ENCODE peak calls at places on chromosomes 13 and 19, in four cellular contexts. B, P, O and D are unnamed samples.

GRCh38 chr19:52590728-52591127 is 20.6 kb downstream of the ZNF701 start:
- DNase-seq in B (no peak), P (no peak), O (no peak), D (no peak)

GRCh38 chr13:23175920-23176319 is 4.9 kb upstream of the SGCG start:
- DNase-seq in B (no peak), P (no peak), O (no peak), D (no peak)

GRCh38 chr19:45117666-45118065 is 24.7 kb downstream of the PPP1R37 start:
- DNase-seq in B (no peak), P (no peak), O (peak), D (no peak)

GRCh38 chr19:29630661-29631060 is 24.6 kb downstream of the POP4 start:
- DNase-seq in B (no peak), P (no peak), O (no peak), D (no peak)

GRCh38 chr19:18605546-18606280 is 886 bp downstream of the CRLF1 start:
- DNase-seq in B (no peak), P (no peak), O (no peak), D (no peak)

GRCh38 chr13:67857581-67858310 is 627.6 kb upstream of the PCDH9 start:
- DNase-seq in B (no peak), P (no peak), O (no peak), D (no peak)

GRCh38 chr13:92136449-92137180 is 738.2 kb downstream of the GPC5 start:
- DNase-seq in B (no peak), P (no peak), O (no peak), D (no peak)

GRCh38 chr19:51564791-51565190 is 6.3 kb upstream of the ZNF175 start:
- DNase-seq in B (no peak), P (no peak), O (no peak), D (no peak)

GRCh38 chr19:34265221-34265650 is 10.9 kb downstream of the GARRE1 start:
- DNase-seq in B (no peak), P (no peak), O (no peak), D (no peak)

GRCh38 chr13:40547545-40548322 is 118.7 kb downstream of the FOXO1 start:
- DNase-seq in B (no peak), P (no peak), O (no peak), D (no peak)

GRCh38 chr13:113113846-113114271 is 8.3 kb downstream of the F7 start:
- DNase-seq in B (no peak), P (no peak), O (no peak), D (no peak)

GRCh38 chr19:38656171-38656981 is 8.9 kb downstream of the ACTN4 start:
- DNase-seq in B (no peak), P (no peak), O (no peak), D (no peak)

GRCh38 chr13:113938246-113938645 is 35.6 kb downstream of the C13orf46 start:
- DNase-seq in B (no peak), P (no peak), O (no peak), D (no peak)

GRCh38 chr13:99903140-99903539 is 68.4 kb downstream of the ZIC5 start:
- DNase-seq in B (no peak), P (no peak), O (no peak), D (no peak)

GRCh38 chr13:106173346-106173745 is 362.1 kb downstream of the EFNB2 start:
- DNase-seq in B (no peak), P (no peak), O (no peak), D (no peak)

GRCh38 chr19:7533281-7533819 is 2.2 kb upstream of the PNPLA6 start:
- DNase-seq in B (peak), P (peak), O (peak), D (no peak)

GRCh38 chr19:22545751-22546150 is 88.4 kb upstream of the ZNF492 start:
- DNase-seq in B (no peak), P (peak), O (peak), D (no peak)

GRCh38 chr13:19713186-19713965 is 69.4 kb downstream of the PSPC1 start:
- DNase-seq in B (no peak), P (no peak), O (no peak), D (no peak)

GRCh38 chr19:38551450-38551813 is 66.3 kb downstream of the MAP4K1 start:
- DNase-seq in B (no peak), P (no peak), O (no peak), D (no peak)

GRCh38 chr13:45681101-45681500 is 21.0 kb upstream of the CBY2 start:
- DNase-seq in B (no peak), P (no peak), O (no peak), D (no peak)

GRCh38 chr19:7590256-7590655 is 5.4 kb upstream of the CAMSAP3 start:
- DNase-seq in B (no peak), P (no peak), O (peak), D (no peak)

GRCh38 chr19:43699506-43700367 is 16.1 kb upstream of the IRGC start:
- DNase-seq in B (no peak), P (peak), O (peak), D (no peak)

GRCh38 chr19:15464394-15465385 is at the start of gene RASAL3:
- DNase-seq in B (no peak), P (no peak), O (peak), D (no peak)

GRCh38 chr13:42894765-42895181 is 97.3 kb downstream of the EPSTI1 start:
- DNase-seq in B (no peak), P (no peak), O (peak), D (no peak)

GRCh38 chr19:51573331-51573730 is 2.2 kb downstream of the ZNF175 start:
- DNase-seq in B (no peak), P (no peak), O (no peak), D (no peak)

GRCh38 chr19:36028313-36029041 is 4.2 kb downstream of the CLIP3 start:
- DNase-seq in B (no peak), P (no peak), O (no peak), D (no peak)

GRCh38 chr19:38719761-38720558 is 24.3 kb downstream of the CAPN12 start:
- DNase-seq in B (no peak), P (no peak), O (no peak), D (no peak)

GRCh38 chr19:11256189-11256588 is 6.1 kb downstream of the DOCK6 start:
- DNase-seq in B (no peak), P (no peak), O (no peak), D (no peak)

GRCh38 chr19:42291437-42291815 is 10.5 kb upstream of the PRR19 start:
- DNase-seq in B (no peak), P (no peak), O (peak), D (no peak)

GRCh38 chr19:3979289-3979673 is 6.0 kb downstream of the EEF2 start:
- DNase-seq in B (no peak), P (no peak), O (no peak), D (no peak)

GRCh38 chr13:64709079-64709478 is 2521.1 kb downstream of the PCDH9 start:
- DNase-seq in B (no peak), P (no peak), O (no peak), D (no peak)

GRCh38 chr13:114128624-114129522 is 3.5 kb downstream of the RASA3 start:
- DNase-seq in B (peak), P (peak), O (peak), D (peak)

GRCh38 chr19:18312021-18312534 is 10.8 kb downstream of the LSM4 start:
- DNase-seq in B (no peak), P (no peak), O (no peak), D (no peak)

GRCh38 chr19:35493971-35494370 is 3.7 kb upstream of the KRTDAP start:
- DNase-seq in B (no peak), P (no peak), O (no peak), D (no peak)

GRCh38 chr19:42124386-42124901 is 7.8 kb downstream of the POU2F2 start:
- DNase-seq in B (no peak), P (no peak), O (no peak), D (no peak)

GRCh38 chr19:4077800-4078683 is 11.3 kb upstream of the ZBTB7A start:
- DNase-seq in B (no peak), P (peak), O (peak), D (no peak)

GRCh38 chr19:3545669-3546034 is 6.7 kb downstream of the TEKTIP1 start:
- DNase-seq in B (no peak), P (no peak), O (no peak), D (no peak)

GRCh38 chr13:25860265-25860664 is 191.6 kb downstream of the SHISA2 start:
- DNase-seq in B (no peak), P (no peak), O (no peak), D (no peak)
- H3K27ac ChIP-seq in B (no peak), P (no peak), O (no peak), D (no peak)

DNA sequence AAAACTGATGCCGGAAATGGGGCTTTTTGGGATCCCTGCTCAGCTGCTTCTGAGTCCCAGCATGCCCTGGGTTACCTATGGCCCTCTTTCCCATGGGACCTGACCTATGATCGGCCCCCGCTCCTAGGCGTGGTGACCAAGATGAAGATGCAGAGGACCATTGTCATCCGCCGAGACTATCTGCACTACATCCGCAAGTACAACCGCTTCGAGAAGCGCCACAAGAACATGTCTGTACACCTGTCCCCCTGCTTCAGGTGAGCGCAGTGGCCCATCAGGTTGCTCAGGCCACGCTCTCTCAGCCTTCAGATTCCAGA is 1.5 kb downstream of the RPS11 start:
- DNase-seq in B (no peak), P (no peak), O (no peak), D (no peak)
- H3K27ac ChIP-seq in B (peak), P (no peak), O (peak), D (peak)

GRCh38 chr13:94305934-94306333 is 173.5 kb downstream of the DCT start:
- DNase-seq in B (no peak), P (no peak), O (no peak), D (no peak)
- H3K27ac ChIP-seq in B (no peak), P (no peak), O (no peak), D (peak)

DNA sequence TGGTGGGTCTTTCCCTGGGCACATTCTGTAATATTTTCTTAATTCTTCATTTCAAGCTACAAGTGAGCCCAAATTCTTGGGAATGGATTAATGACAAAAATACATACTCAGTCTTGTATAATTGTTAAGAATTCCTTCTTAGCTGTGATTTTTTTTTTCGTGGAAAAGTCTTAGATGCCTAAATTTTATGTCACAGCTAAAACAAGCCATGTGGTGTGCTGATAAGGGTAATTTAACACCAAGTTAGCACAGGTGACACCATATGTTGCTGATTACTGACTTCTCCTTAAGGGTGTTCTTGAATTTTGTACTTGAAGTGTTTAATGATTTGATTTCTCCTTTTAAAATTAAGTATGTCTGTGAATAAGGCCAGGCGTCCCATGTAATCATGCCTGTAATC is 29.3 kb downstream of the WDFY2 start:
- DNase-seq in B (no peak), P (no peak), O (no peak), D (no peak)
- H3K27ac ChIP-seq in B (no peak), P (no peak), O (no peak), D (no peak)

GRCh38 chr13:21670006-21670882 is 629 bp upstream of the FGF9 start:
- DNase-seq in B (no peak), P (peak), O (peak), D (no peak)
- H3K27ac ChIP-seq in B (peak), P (no peak), O (peak), D (peak)

DNA sequence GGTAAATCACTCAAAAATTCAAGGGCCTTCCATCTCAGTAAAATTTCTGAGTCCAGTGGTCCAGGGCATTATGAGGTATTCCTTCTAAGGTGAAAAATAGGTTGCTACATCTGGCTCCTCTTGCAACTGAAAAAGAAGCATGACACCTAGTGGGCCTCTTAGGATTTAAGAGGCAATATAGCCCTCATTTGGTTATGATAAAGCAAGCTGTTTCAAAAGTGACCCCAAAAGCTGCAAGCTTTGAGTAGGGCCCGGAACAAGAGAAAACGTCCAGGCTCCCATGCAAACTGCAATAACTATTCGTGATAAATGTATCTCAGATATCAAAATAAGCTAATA is 1910.2 kb upstream of the PRR20A start:
- DNase-seq in B (no peak), P (no peak), O (no peak), D (no peak)
- H3K27ac ChIP-seq in B (no peak), P (no peak), O (no peak), D (no peak)

GRCh38 chr19:32976223-32976805 is 4.3 kb downstream of the FAAP24 start:
- DNase-seq in B (peak), P (peak), O (peak), D (no peak)
- H3K27ac ChIP-seq in B (no peak), P (no peak), O (peak), D (no peak)

GRCh38 chr19:55173186-55173716 is 6.8 kb upstream of the DNAAF3 start:
- DNase-seq in B (no peak), P (no peak), O (no peak), D (no peak)
- H3K27ac ChIP-seq in B (no peak), P (no peak), O (no peak), D (no peak)

DNA sequence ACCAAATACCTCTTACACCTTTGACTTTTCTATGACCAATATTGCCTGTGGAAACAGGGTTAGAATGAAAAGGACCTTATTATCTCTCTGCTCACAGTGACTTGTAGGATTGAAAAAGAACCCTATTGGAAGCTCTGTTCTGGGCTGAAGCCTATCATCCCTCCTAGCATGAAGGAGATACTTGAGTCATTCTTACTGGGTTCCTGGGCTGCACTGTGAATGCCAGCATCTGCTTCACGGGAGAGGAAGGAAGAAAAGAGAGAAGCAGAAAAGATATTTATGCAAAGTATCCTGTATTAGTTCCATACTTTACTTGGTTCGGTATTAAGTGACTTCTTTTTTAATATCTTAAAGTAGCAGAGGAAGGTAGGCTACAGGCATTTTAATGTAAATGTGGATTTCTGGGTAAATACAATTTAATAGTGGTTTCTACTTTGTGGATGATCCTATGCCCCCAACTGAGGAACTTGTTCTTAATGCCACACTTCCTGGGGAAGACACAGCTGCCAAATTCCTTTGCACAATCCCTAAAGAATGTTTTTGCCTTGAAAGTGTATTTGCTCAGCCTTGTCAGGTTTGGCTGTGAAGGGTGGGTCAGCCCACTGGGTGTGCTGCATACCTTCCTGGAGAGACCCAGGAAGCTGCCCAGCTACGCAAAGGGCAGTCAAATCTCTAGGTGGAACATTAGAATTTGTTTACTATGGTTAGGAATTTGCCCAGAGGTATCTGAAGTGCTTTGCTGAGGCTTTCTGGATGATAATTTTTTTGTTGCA is 13.7 kb upstream of the SCEL start:
- DNase-seq in B (peak), P (no peak), O (no peak), D (no peak)
- H3K27ac ChIP-seq in B (peak), P (no peak), O (no peak), D (peak)

DNA sequence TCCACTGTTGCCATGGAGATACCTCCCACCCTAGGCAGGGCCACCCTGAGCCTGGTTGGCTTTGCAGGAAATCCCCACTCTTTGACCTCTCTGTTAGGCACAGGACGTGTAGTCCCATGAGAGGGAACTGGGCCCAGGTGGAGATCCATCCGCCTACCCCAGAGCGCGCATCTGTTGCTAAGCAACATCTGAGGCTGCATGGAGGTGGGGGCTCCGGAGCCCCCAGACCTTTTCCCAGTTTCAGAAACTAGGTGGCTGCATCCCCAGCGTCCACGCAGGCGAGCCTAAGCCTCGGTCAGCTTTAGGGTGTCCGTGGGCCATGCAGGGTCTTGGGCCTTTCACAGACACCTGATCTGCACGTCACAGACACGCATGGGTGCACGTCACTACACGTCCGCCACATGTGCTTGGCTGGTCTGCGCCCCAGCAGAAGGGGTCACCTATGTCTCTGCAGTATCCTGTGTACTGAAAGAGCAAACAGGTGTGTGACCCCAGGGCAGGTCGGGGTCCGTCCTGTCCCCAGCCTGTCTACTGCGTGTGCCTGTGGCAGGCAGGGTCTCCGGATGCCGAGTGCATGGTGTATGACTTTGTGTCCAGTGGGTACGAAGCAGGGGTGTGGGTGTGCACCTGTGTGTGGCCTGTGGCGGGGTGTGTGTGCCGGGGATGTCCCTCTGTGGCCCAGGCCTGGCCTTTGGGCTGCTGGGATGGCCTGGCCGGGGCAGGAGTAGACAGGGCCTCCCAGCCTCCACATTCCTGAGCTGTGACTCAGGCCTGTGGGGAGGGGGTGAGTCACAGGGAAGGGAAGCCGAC is 4.1 kb upstream of the CIRBP start:
- DNase-seq in B (peak), P (no peak), O (peak), D (no peak)
- H3K27ac ChIP-seq in B (peak), P (no peak), O (peak), D (peak)